ENCODE peak calls at places on chromosome X, in nine cellular contexts. One of them, this sample, is unnamed.

GRCh38 chrX:50157545-50158125 is 43.2 kb downstream of the AKAP4 start:
- DNase-seq in psoas muscle: no peak
- DNase-seq in adrenal gland: peak; percentile 50
- DNase-seq in astrocyte: no peak
- DNase-seq in pancreas: no peak
- DNase-seq in CD4-positive, alpha-beta T cell: no peak
- DNase-seq in keratinocyte: no peak
- DNase-seq in brain microvascular endothelial cell: peak; percentile 9
- DNase-seq in spleen: no peak
- DNase-seq in this sample: no peak

GRCh38 chrX:114924423-114924822 is 93.0 kb downstream of the IL13RA2 start:
- DNase-seq in astrocyte: no peak
- DNase-seq in keratinocyte: no peak
- DNase-seq in CD4-positive, alpha-beta T cell: no peak
- DNase-seq in psoas muscle: no peak
- DNase-seq in adrenal gland: no peak
- DNase-seq in pancreas: no peak
- DNase-seq in brain microvascular endothelial cell: no peak
- DNase-seq in spleen: no peak
- DNase-seq in this sample: peak; percentile 0

GRCh38 chrX:33726281-33727160 is 405.6 kb downstream of the FAM47A start:
- DNase-seq in pancreas: peak; percentile 9
- DNase-seq in psoas muscle: peak; percentile 5
- DNase-seq in CD4-positive, alpha-beta T cell: no peak
- DNase-seq in keratinocyte: no peak
- DNase-seq in brain microvascular endothelial cell: no peak
- DNase-seq in adrenal gland: no peak
- DNase-seq in spleen: no peak
- DNase-seq in astrocyte: no peak
- DNase-seq in this sample: no peak

GRCh38 chrX:68462197-68462596 is 28.9 kb upstream of the OPHN1 start:
- DNase-seq in astrocyte: peak; percentile 51
- DNase-seq in spleen: no peak
- DNase-seq in CD4-positive, alpha-beta T cell: no peak
- DNase-seq in psoas muscle: no peak
- DNase-seq in brain microvascular endothelial cell: peak; percentile 9
- DNase-seq in pancreas: no peak
- DNase-seq in keratinocyte: no peak
- DNase-seq in adrenal gland: no peak
- DNase-seq in this sample: no peak

GRCh38 chrX:39445336-39445735 is 644.1 kb downstream of the MID1IP1 start:
- DNase-seq in brain microvascular endothelial cell: no peak
- DNase-seq in CD4-positive, alpha-beta T cell: peak; percentile 20
- DNase-seq in spleen: no peak
- DNase-seq in keratinocyte: no peak
- DNase-seq in astrocyte: no peak
- DNase-seq in adrenal gland: peak; percentile 54
- DNase-seq in psoas muscle: no peak
- DNase-seq in pancreas: peak; percentile 26
- DNase-seq in this sample: no peak

GRCh38 chrX:17521871-17522693 is 147.1 kb downstream of the NHS start:
- DNase-seq in pancreas: no peak
- DNase-seq in brain microvascular endothelial cell: peak; percentile 9
- DNase-seq in astrocyte: peak; percentile 53
- DNase-seq in keratinocyte: no peak
- DNase-seq in psoas muscle: no peak
- DNase-seq in spleen: no peak
- DNase-seq in adrenal gland: no peak
- DNase-seq in CD4-positive, alpha-beta T cell: no peak
- DNase-seq in this sample: no peak

GRCh38 chrX:24491741-24492140 is 26.7 kb downstream of the PDK3 start:
- DNase-seq in pancreas: no peak
- DNase-seq in brain microvascular endothelial cell: no peak
- DNase-seq in spleen: no peak
- DNase-seq in adrenal gland: no peak
- DNase-seq in astrocyte: no peak
- DNase-seq in keratinocyte: no peak
- DNase-seq in CD4-positive, alpha-beta T cell: no peak
- DNase-seq in psoas muscle: no peak
- DNase-seq in this sample: no peak

GRCh38 chrX:150848914-150849365 is 49.5 kb downstream of the CD99L2 start:
- DNase-seq in pancreas: peak; percentile 62
- DNase-seq in spleen: no peak
- DNase-seq in brain microvascular endothelial cell: no peak
- DNase-seq in psoas muscle: peak; percentile 30
- DNase-seq in astrocyte: no peak
- DNase-seq in adrenal gland: no peak
- DNase-seq in keratinocyte: no peak
- DNase-seq in CD4-positive, alpha-beta T cell: no peak
- DNase-seq in this sample: no peak

GRCh38 chrX:119453202-119453601 is 15.0 kb upstream of the SLC25A5 start:
- DNase-seq in astrocyte: no peak
- DNase-seq in spleen: no peak
- DNase-seq in CD4-positive, alpha-beta T cell: no peak
- DNase-seq in keratinocyte: no peak
- DNase-seq in brain microvascular endothelial cell: no peak
- DNase-seq in adrenal gland: no peak
- DNase-seq in pancreas: no peak
- DNase-seq in psoas muscle: no peak
- DNase-seq in this sample: no peak

GRCh38 chrX:107684956-107685385 is 56.7 kb downstream of the PRPS1 start:
- DNase-seq in keratinocyte: peak; percentile 85
- DNase-seq in astrocyte: peak; percentile 44
- DNase-seq in CD4-positive, alpha-beta T cell: no peak
- DNase-seq in psoas muscle: peak; percentile 64
- DNase-seq in adrenal gland: peak; percentile 87
- DNase-seq in spleen: peak; percentile 85
- DNase-seq in brain microvascular endothelial cell: peak; percentile 30
- DNase-seq in pancreas: peak; percentile 79
- DNase-seq in this sample: no peak

GRCh38 chrX:26026179-26026578 is 112.0 kb upstream of the MAGEB18 start:
- DNase-seq in adrenal gland: no peak
- DNase-seq in keratinocyte: no peak
- DNase-seq in spleen: no peak
- DNase-seq in astrocyte: no peak
- DNase-seq in psoas muscle: no peak
- DNase-seq in CD4-positive, alpha-beta T cell: no peak
- DNase-seq in pancreas: no peak
- DNase-seq in brain microvascular endothelial cell: no peak
- DNase-seq in this sample: no peak

GRCh38 chrX:22314692-22315091 is 42.0 kb downstream of the CBLL2 start:
- DNase-seq in keratinocyte: no peak
- DNase-seq in adrenal gland: no peak
- DNase-seq in spleen: no peak
- DNase-seq in brain microvascular endothelial cell: peak; percentile 4
- DNase-seq in CD4-positive, alpha-beta T cell: no peak
- DNase-seq in pancreas: no peak
- DNase-seq in astrocyte: no peak
- DNase-seq in psoas muscle: no peak
- DNase-seq in this sample: no peak

GRCh38 chrX:151722241-151722846 is 6.5 kb downstream of the FATE1 start:
- DNase-seq in keratinocyte: no peak
- DNase-seq in psoas muscle: no peak
- DNase-seq in pancreas: peak; percentile 59
- DNase-seq in adrenal gland: no peak
- DNase-seq in spleen: peak; percentile 68
- DNase-seq in astrocyte: no peak
- DNase-seq in CD4-positive, alpha-beta T cell: no peak
- DNase-seq in brain microvascular endothelial cell: no peak
- DNase-seq in this sample: no peak

GRCh38 chrX:65406532-65406931 is 128.1 kb downstream of the LAS1L start:
- DNase-seq in keratinocyte: no peak
- DNase-seq in psoas muscle: no peak
- DNase-seq in CD4-positive, alpha-beta T cell: no peak
- DNase-seq in brain microvascular endothelial cell: no peak
- DNase-seq in adrenal gland: no peak
- DNase-seq in pancreas: no peak
- DNase-seq in spleen: peak; percentile 73
- DNase-seq in astrocyte: no peak
- DNase-seq in this sample: no peak

GRCh38 chrX:10904220-10904619 is 206.9 kb upstream of the HCCS start:
- DNase-seq in CD4-positive, alpha-beta T cell: no peak
- DNase-seq in brain microvascular endothelial cell: no peak
- DNase-seq in spleen: no peak
- DNase-seq in astrocyte: peak; percentile 69
- DNase-seq in adrenal gland: no peak
- DNase-seq in keratinocyte: no peak
- DNase-seq in pancreas: no peak
- DNase-seq in psoas muscle: no peak
- DNase-seq in this sample: no peak

GRCh38 chrX:70253377-70254062 is 6.5 kb downstream of the P2RY4 start:
- DNase-seq in spleen: no peak
- DNase-seq in astrocyte: peak; percentile 34
- DNase-seq in pancreas: no peak
- DNase-seq in CD4-positive, alpha-beta T cell: no peak
- DNase-seq in keratinocyte: peak; percentile 19
- DNase-seq in psoas muscle: no peak
- DNase-seq in adrenal gland: no peak
- DNase-seq in brain microvascular endothelial cell: no peak
- DNase-seq in this sample: no peak

GRCh38 chrX:120301960-120302359 is 9.3 kb downstream of the TMEM255A start:
- DNase-seq in astrocyte: no peak
- DNase-seq in spleen: no peak
- DNase-seq in pancreas: no peak
- DNase-seq in adrenal gland: no peak
- DNase-seq in keratinocyte: no peak
- DNase-seq in psoas muscle: no peak
- DNase-seq in CD4-positive, alpha-beta T cell: no peak
- DNase-seq in brain microvascular endothelial cell: no peak
- DNase-seq in this sample: no peak

DNA sequence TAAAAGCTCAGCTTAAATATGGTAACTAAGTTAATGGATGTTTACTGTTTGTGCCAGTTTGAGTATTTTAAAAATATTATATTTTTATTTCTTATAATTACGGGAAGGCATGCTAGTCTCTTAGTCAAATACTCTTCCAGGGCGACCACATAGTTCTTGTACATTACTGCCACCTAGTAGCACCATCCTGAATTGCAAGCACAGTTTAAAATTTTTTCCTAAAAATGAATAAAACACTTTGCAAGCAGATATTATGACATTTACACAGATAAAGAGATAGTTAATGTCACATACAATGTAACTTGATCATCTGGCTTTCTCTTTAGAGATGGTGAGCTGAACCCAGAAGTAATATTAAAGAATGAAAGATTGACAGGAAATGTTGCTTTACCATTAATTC is 11.5 kb downstream of the NDP start:
- DNase-seq in pancreas: no peak
- DNase-seq in astrocyte: no peak
- DNase-seq in brain microvascular endothelial cell: no peak
- DNase-seq in adrenal gland: no peak
- DNase-seq in CD4-positive, alpha-beta T cell: no peak
- DNase-seq in keratinocyte: no peak
- DNase-seq in psoas muscle: no peak
- DNase-seq in spleen: no peak
- DNase-seq in this sample: no peak
- TF ChIP-seq CTCF in pancreas: no peak
- TF ChIP-seq CTCF in astrocyte: peak; percentile 5
- TF ChIP-seq CTCF in brain microvascular endothelial cell: peak; percentile 21
- TF ChIP-seq CTCF in adrenal gland: no peak
- TF ChIP-seq CTCF in CD4-positive, alpha-beta T cell: no peak
- TF ChIP-seq CTCF in keratinocyte: peak; percentile 13
- TF ChIP-seq CTCF in psoas muscle: peak; percentile 22
- TF ChIP-seq CTCF in spleen: no peak
- TF ChIP-seq CTCF in this sample: no peak

GRCh38 chrX:109347618-109348017 is 134.3 kb downstream of the GUCY2F start:
- DNase-seq in keratinocyte: peak; percentile 1
- DNase-seq in spleen: no peak
- DNase-seq in pancreas: no peak
- DNase-seq in astrocyte: peak; percentile 68
- DNase-seq in brain microvascular endothelial cell: peak; percentile 71
- DNase-seq in adrenal gland: no peak
- DNase-seq in CD4-positive, alpha-beta T cell: no peak
- DNase-seq in psoas muscle: no peak
- DNase-seq in this sample: no peak
- H3K27me3 ChIP-seq in keratinocyte: peaks cover 4% of the 10 kb centered on the region
- H3K27me3 ChIP-seq in spleen: no peaks in the 10 kb centered on the region
- H3K27me3 ChIP-seq in pancreas: no peaks in the 10 kb centered on the region
- H3K27me3 ChIP-seq in astrocyte: no peaks in the 10 kb centered on the region
- H3K27me3 ChIP-seq in brain microvascular endothelial cell: no peaks in the 10 kb centered on the region
- H3K27me3 ChIP-seq in adrenal gland: peaks cover 8% of the 10 kb centered on the region
- H3K27me3 ChIP-seq in CD4-positive, alpha-beta T cell: no peaks in the 10 kb centered on the region
- H3K27me3 ChIP-seq in psoas muscle: no peaks in the 10 kb centered on the region
- H3K27me3 ChIP-seq in this sample: no peaks in the 10 kb centered on the region

DNA sequence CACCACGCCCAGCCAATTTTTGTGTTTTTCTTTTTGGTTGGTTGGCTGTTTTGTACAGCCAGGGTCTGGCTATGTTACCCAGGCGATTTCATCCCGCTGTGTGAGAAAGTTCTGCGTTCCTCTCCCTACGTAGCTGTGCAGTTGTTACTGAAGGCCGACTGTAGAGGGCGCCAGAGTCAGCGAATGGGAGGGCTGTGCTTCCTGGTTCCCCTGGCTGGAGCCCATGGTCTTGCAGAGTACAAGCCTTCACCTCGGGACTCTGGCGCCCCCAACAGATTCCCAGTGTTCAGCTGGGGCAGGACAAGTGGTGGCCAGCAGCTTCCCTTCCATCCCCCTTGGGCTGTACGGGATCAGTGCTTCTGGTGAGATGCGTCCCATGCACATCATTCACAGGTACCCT is 5.6 kb upstream of the CT45A1 start:
- DNase-seq in astrocyte: no peak
- DNase-seq in brain microvascular endothelial cell: no peak
- DNase-seq in pancreas: no peak
- DNase-seq in keratinocyte: no peak
- DNase-seq in adrenal gland: no peak
- DNase-seq in CD4-positive, alpha-beta T cell: no peak
- DNase-seq in spleen: no peak
- DNase-seq in psoas muscle: no peak
- DNase-seq in this sample: no peak
- TF ChIP-seq CTCF in astrocyte: no peak
- TF ChIP-seq CTCF in brain microvascular endothelial cell: peak; percentile 17
- TF ChIP-seq CTCF in pancreas: peak; percentile 11
- TF ChIP-seq CTCF in keratinocyte: no peak
- TF ChIP-seq CTCF in adrenal gland: no peak
- TF ChIP-seq CTCF in CD4-positive, alpha-beta T cell: no peak
- TF ChIP-seq CTCF in spleen: no peak
- TF ChIP-seq CTCF in psoas muscle: no peak
- TF ChIP-seq CTCF in this sample: peak; percentile 23

GRCh38 chrX:57232658-57233360 is 53.7 kb upstream of the FAAH2 start:
- DNase-seq in CD4-positive, alpha-beta T cell: no peak
- DNase-seq in brain microvascular endothelial cell: no peak
- DNase-seq in adrenal gland: no peak
- DNase-seq in psoas muscle: no peak
- DNase-seq in spleen: no peak
- DNase-seq in astrocyte: no peak
- DNase-seq in pancreas: no peak
- DNase-seq in keratinocyte: no peak
- DNase-seq in this sample: no peak
- H3K27me3 ChIP-seq in CD4-positive, alpha-beta T cell: no peaks in the 10 kb centered on the region
- H3K27me3 ChIP-seq in brain microvascular endothelial cell: no peaks in the 10 kb centered on the region
- H3K27me3 ChIP-seq in adrenal gland: no peaks in the 10 kb centered on the region
- H3K27me3 ChIP-seq in psoas muscle: no peaks in the 10 kb centered on the region
- H3K27me3 ChIP-seq in spleen: no peaks in the 10 kb centered on the region
- H3K27me3 ChIP-seq in astrocyte: no peaks in the 10 kb centered on the region
- H3K27me3 ChIP-seq in pancreas: no peaks in the 10 kb centered on the region
- H3K27me3 ChIP-seq in keratinocyte: no peaks in the 10 kb centered on the region
- H3K27me3 ChIP-seq in this sample: no peaks in the 10 kb centered on the region